ENCODE peak calls at places on chromosomes 11 and 22, in four cellular contexts. M is EL, I is neural crest cell, N is mesendoderm. Y is an unnamed sample.

GRCh38 chr11:83191491-83191890 is 2.0 kb upstream of the ANKRD42 start:
- DNase-seq in N (no peak), I (no peak), M (no peak), Y (no peak)

GRCh38 chr11:60873533-60873932 is 6.2 kb downstream of the ZP1 start:
- DNase-seq in M (no peak), N (no peak), I (no peak), Y (no peak)

GRCh38 chr22:27252282-27253049 is 549.1 kb downstream of the MN1 start:
- DNase-seq in N (no peak), M (peak; percentile 80), I (no peak), Y (peak; percentile 88)

GRCh38 chr22:36329217-36330078 is 58.3 kb downstream of the MYH9 start:
- DNase-seq in M (peak; percentile 100), N (peak; percentile 100), I (no peak), Y (peak; percentile 97)

GRCh38 chr11:31826530-31827438 is 15.7 kb upstream of the PAX6 start:
- DNase-seq in I (peak; percentile 9), M (no peak), N (peak; percentile 45), Y (no peak)

GRCh38 chr11:46696212-46696558 is 4.2 kb downstream of the ARHGAP1 start:
- DNase-seq in M (no peak), N (no peak), I (no peak), Y (no peak)

GRCh38 chr11:126231725-126232459 is 20.3 kb downstream of the FAM118B start:
- DNase-seq in N (no peak), I (no peak), M (no peak), Y (peak; percentile 31)

GRCh38 chr11:89436071-89436470 is 55.1 kb downstream of the NOX4 start:
- DNase-seq in I (no peak), M (peak; percentile 4), N (peak; percentile 43), Y (peak; percentile 23)

GRCh38 chr11:16114451-16114850 is 241.9 kb downstream of the SOX6 start:
- DNase-seq in M (no peak), N (no peak), I (no peak), Y (no peak)

GRCh38 chr22:27129266-27129665 is 471.9 kb downstream of the MIAT start:
- DNase-seq in I (no peak), M (peak; percentile 69), N (no peak), Y (no peak)

GRCh38 chr11:71342951-71343827 is 90.8 kb upstream of the SHANK2 start:
- DNase-seq in N (peak; percentile 80), I (peak; percentile 43), M (peak; percentile 29), Y (no peak)

GRCh38 chr11:65095427-65095826 is 587 bp upstream of the VPS51 start:
- DNase-seq in I (no peak), M (no peak), N (no peak), Y (peak; percentile 3)

GRCh38 chr11:68978931-68979591 is 1.7 kb downstream of the MRGPRD start:
- DNase-seq in M (no peak), N (no peak), I (no peak), Y (no peak)

GRCh38 chr11:70073881-70074371 is 4.2 kb upstream of the ANO1 start:
- DNase-seq in I (no peak), M (peak; percentile 10), N (peak; percentile 42), Y (peak; percentile 66)

GRCh38 chr11:19244084-19244483 is 3.3 kb upstream of the E2F8 start:
- DNase-seq in N (no peak), M (no peak), I (no peak), Y (no peak)

GRCh38 chr11:10456519-10456918 is 1.5 kb downstream of the AMPD3 start:
- DNase-seq in I (no peak), M (no peak), N (peak; percentile 20), Y (no peak)

GRCh38 chr11:282171-282570 is 4.0 kb downstream of the NLRP6 start:
- DNase-seq in M (no peak), N (no peak), I (no peak), Y (no peak)

GRCh38 chr11:18624161-18624560 is 10.0 kb downstream of the SPTY2D1 start:
- DNase-seq in I (no peak), N (no peak), M (no peak), Y (no peak)

GRCh38 chr22:20196094-20196840 is 45.4 kb upstream of the CCDC188 start:
- DNase-seq in M (no peak), I (no peak), N (no peak), Y (no peak)

GRCh38 chr11:72683782-72684200 is 9.6 kb upstream of the PDE2A start:
- DNase-seq in M (peak; percentile 37), N (peak; percentile 82), I (peak; percentile 94), Y (peak; percentile 43)